ENCODE peak calls at places on chromosome 11, in eight cellular contexts. S, T, C, U, Q, L, P and V are unnamed samples.

GRCh38 chr11:67999704-68000103 is 4.2 kb downstream of the UNC93B1 start:
- DNase-seq in T (no peak), S (no peak), C (no peak), L (no peak), Q (no peak), U (no peak), P (peak), V (no peak)

GRCh38 chr11:43646767-43647166 is 33.8 kb upstream of the HSD17B12 start:
- DNase-seq in S (no peak), T (no peak), U (no peak), Q (no peak), C (no peak), L (no peak), P (peak), V (no peak)

GRCh38 chr11:117559698-117560097 is 232.0 kb downstream of the CEP164 start:
- DNase-seq in T (peak), L (no peak), P (no peak), C (no peak), S (no peak), U (no peak), Q (no peak), V (no peak)

GRCh38 chr11:59102259-59102765 is 4.7 kb upstream of the FAM111B start:
- DNase-seq in L (peak), P (peak), U (no peak), Q (peak), C (peak), S (peak), T (peak), V (peak)

GRCh38 chr11:125091247-125091876 is 20.1 kb downstream of the TMEM218 start:
- DNase-seq in C (peak), L (peak), S (peak), U (no peak), P (peak), T (no peak), Q (peak), V (peak)

GRCh38 chr11:118396097-118396501 is 5.3 kb upstream of the ATP5MG start:
- DNase-seq in C (no peak), U (no peak), L (no peak), P (no peak), T (no peak), S (no peak), Q (no peak), V (no peak)

GRCh38 chr11:74743640-74744039 is 5.0 kb upstream of the RNF169 start:
- DNase-seq in S (no peak), C (no peak), P (no peak), T (no peak), L (no peak), Q (no peak), U (no peak), V (no peak)

GRCh38 chr11:14253878-14254277 is 105.1 kb downstream of the RRAS2 start:
- DNase-seq in S (no peak), Q (no peak), P (no peak), C (no peak), T (no peak), L (no peak), U (no peak), V (no peak)

GRCh38 chr11:76885390-76886097 is 24.8 kb downstream of the ACER3 start:
- DNase-seq in T (peak), L (no peak), Q (peak), P (peak), C (peak), S (no peak), U (no peak), V (peak)

GRCh38 chr11:44589301-44589700 is 23.8 kb downstream of the CD82 start:
- DNase-seq in C (peak), S (no peak), P (no peak), U (no peak), L (peak), T (no peak), Q (no peak), V (peak)

GRCh38 chr11:45332486-45332934 is 46.4 kb upstream of the SYT13 start:
- DNase-seq in T (no peak), S (peak), Q (peak), U (no peak), C (peak), P (peak), L (peak), V (peak)

GRCh38 chr11:1092919-1093318 is 18.2 kb downstream of the MUC2 start:
- DNase-seq in P (no peak), T (peak), C (no peak), U (no peak), Q (no peak), L (no peak), S (no peak), V (no peak)

GRCh38 chr11:12052676-12053605 is 44.5 kb upstream of the DKK3 start:
- DNase-seq in Q (peak), T (no peak), P (peak), U (no peak), S (peak), C (no peak), L (peak), V (no peak)

GRCh38 chr11:94653561-94653960 is 86.4 kb downstream of the PIWIL4 start:
- DNase-seq in C (no peak), U (no peak), Q (no peak), S (no peak), P (no peak), T (no peak), L (no peak), V (no peak)

DNA sequence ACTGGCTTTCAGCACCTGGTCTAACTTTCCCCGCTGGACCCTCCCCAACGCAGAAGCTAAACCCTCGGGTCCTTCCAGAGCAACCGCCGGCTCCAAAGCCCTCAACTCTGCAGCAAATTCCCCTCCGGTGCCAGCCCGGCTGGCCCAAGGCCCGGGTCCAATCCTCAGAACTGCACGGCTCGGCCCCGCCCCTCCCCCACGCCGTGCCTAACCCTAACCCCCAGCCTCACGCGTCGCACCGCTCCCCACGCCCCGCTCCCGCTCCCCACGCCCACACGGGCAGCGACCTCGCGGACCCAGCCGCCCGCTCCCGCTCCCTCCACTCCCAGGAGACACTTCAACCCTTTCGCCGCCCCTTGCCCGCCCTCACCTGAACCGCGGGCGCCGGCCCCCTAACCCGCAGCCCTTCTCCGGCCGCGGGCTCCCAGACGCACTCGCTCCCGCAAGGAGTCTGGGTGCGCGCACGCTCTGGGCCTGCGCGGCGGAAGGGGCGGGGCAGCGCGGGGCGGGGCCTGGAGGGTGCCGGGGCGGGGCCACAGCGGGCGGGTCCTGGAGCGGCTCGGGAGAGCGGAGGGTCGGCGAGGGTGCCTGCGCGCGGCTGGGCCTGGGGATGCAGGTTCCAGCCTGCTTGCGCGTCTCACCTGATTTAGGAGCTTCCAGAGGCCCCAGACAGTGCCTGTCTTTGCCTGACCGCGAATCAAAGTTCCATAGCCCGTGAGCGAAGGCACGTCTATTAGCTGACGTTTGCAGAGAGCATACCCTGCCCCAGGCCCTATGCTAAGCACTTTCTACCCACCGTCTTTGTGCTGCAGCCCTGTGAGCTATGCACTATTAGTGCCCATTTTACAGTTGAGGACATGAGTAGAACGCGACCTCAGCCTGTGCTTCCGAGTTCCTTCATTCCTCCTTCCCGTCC is at the start of gene NFRKB:
- DNase-seq in S (peak), Q (peak), C (peak), U (peak), P (peak), L (peak), T (peak), V (peak)
- TF ChIP-seq CTCF in S (no peak), Q (no peak), C (no peak), U (no peak), P (no peak), L (no peak), T (no peak), V (no peak)

GRCh38 chr11:108648528-108648885 is 16.4 kb upstream of the DDX10 start:
- DNase-seq in L (no peak), S (no peak), P (no peak), C (no peak), U (no peak), Q (no peak), T (no peak), V (no peak)
- TF ChIP-seq CTCF in L (peak), S (no peak), P (no peak), C (no peak), U (no peak), Q (no peak), T (no peak), V (no peak)

DNA sequence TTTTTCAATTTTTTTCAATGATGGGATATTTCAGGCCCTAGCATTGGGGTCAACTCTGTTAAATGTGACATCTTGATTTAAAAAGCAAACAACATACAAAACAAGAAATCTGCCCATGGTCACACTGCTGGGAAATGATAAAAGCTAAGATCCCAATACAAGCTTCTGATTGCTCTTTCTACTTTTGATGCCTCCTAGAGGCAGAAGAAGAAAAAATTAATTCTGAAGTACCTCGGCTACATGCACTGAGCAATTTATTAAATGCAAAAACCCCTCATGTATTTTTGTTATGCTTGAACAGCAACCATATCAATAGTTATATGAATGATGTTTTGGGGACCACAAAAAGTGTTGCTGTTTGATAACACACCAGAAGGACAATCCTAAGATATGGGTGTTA is 342.1 kb upstream of the NARS2 start:
- DNase-seq in L (no peak), P (no peak), U (no peak), S (no peak), C (peak), Q (no peak), T (no peak), V (peak)
- TF ChIP-seq CTCF in L (no peak), P (no peak), U (no peak), S (no peak), C (peak), Q (no peak), T (no peak), V (no peak)

GRCh38 chr11:114075891-114076441 is 16.5 kb downstream of the ZBTB16 start:
- DNase-seq in P (no peak), Q (peak), U (no peak), L (peak), S (no peak), C (peak), T (no peak), V (peak)
- TF ChIP-seq CTCF in P (peak), Q (no peak), U (peak), L (peak), S (peak), C (peak), T (peak), V (peak)